ENCODE peak calls at places on chromosomes 4 and X, in nine cellular contexts. One of them, this sample, is unnamed.

GRCh38 chr4:153222790-153223417 is 18.7 kb downstream of the TRIM2 start:
- DNase-seq in body of pancreas: peak; percentile 73
- DNase-seq in A172: peak; percentile 14
- DNase-seq in SW480: no peak
- DNase-seq in HT1080: no peak
- DNase-seq in memory B cell: peak; percentile 5
- DNase-seq in nephron progenitor cell: peak; percentile 74
- DNase-seq in COR-L47: no peak
- DNase-seq in fibroblast of the aortic adventitia: peak; percentile 37
- DNase-seq in this sample: peak; percentile 71

GRCh38 chr4:2852481-2852881 is 8.8 kb downstream of the ADD1 start:
- DNase-seq in COR-L47: no peak
- DNase-seq in memory B cell: peak; percentile 63
- DNase-seq in HT1080: no peak
- DNase-seq in SW480: no peak
- DNase-seq in body of pancreas: peak; percentile 36
- DNase-seq in fibroblast of the aortic adventitia: no peak
- DNase-seq in nephron progenitor cell: no peak
- DNase-seq in A172: no peak
- DNase-seq in this sample: no peak

GRCh38 chrX:128676651-128677050 is 624.4 kb upstream of the ACTRT1 start:
- DNase-seq in A172: no peak
- DNase-seq in SW480: peak; percentile 2
- DNase-seq in body of pancreas: no peak
- DNase-seq in COR-L47: no peak
- DNase-seq in nephron progenitor cell: no peak
- DNase-seq in fibroblast of the aortic adventitia: no peak
- DNase-seq in HT1080: peak; percentile 69
- DNase-seq in memory B cell: no peak
- DNase-seq in this sample: no peak

GRCh38 chr4:56240554-56241190 is 146.6 kb downstream of the AASDH start:
- DNase-seq in memory B cell: no peak
- DNase-seq in COR-L47: no peak
- DNase-seq in fibroblast of the aortic adventitia: no peak
- DNase-seq in SW480: no peak
- DNase-seq in body of pancreas: no peak
- DNase-seq in HT1080: no peak
- DNase-seq in nephron progenitor cell: peak; percentile 37
- DNase-seq in A172: peak; percentile 39
- DNase-seq in this sample: no peak

GRCh38 chr4:43903456-43903855 is 545.2 kb downstream of the KCTD8 start:
- DNase-seq in memory B cell: no peak
- DNase-seq in HT1080: no peak
- DNase-seq in nephron progenitor cell: no peak
- DNase-seq in COR-L47: no peak
- DNase-seq in body of pancreas: no peak
- DNase-seq in A172: no peak
- DNase-seq in fibroblast of the aortic adventitia: no peak
- DNase-seq in SW480: no peak
- DNase-seq in this sample: no peak

GRCh38 chrX:136067097-136067496 is 80.2 kb upstream of the FHL1 start:
- DNase-seq in memory B cell: no peak
- DNase-seq in COR-L47: no peak
- DNase-seq in A172: no peak
- DNase-seq in nephron progenitor cell: no peak
- DNase-seq in fibroblast of the aortic adventitia: no peak
- DNase-seq in HT1080: no peak
- DNase-seq in SW480: no peak
- DNase-seq in body of pancreas: no peak
- DNase-seq in this sample: no peak

GRCh38 chr4:158255727-158256324 is 45.5 kb downstream of the TMEM144 start:
- DNase-seq in SW480: peak; percentile 25
- DNase-seq in body of pancreas: no peak
- DNase-seq in memory B cell: no peak
- DNase-seq in COR-L47: peak; percentile 45
- DNase-seq in A172: peak; percentile 39
- DNase-seq in HT1080: peak; percentile 28
- DNase-seq in nephron progenitor cell: no peak
- DNase-seq in fibroblast of the aortic adventitia: peak; percentile 84
- DNase-seq in this sample: no peak

GRCh38 chrX:40543661-40544328 is 37.0 kb upstream of the ATP6AP2 start:
- DNase-seq in memory B cell: peak; percentile 14
- DNase-seq in nephron progenitor cell: peak; percentile 15
- DNase-seq in HT1080: peak; percentile 0
- DNase-seq in COR-L47: peak; percentile 75
- DNase-seq in SW480: no peak
- DNase-seq in body of pancreas: peak; percentile 37
- DNase-seq in fibroblast of the aortic adventitia: peak; percentile 70
- DNase-seq in A172: peak; percentile 34
- DNase-seq in this sample: no peak

GRCh38 chrX:154698630-154699248 is 45.4 kb upstream of the CTAG2 start:
- DNase-seq in HT1080: no peak
- DNase-seq in A172: no peak
- DNase-seq in body of pancreas: no peak
- DNase-seq in nephron progenitor cell: no peak
- DNase-seq in COR-L47: no peak
- DNase-seq in memory B cell: no peak
- DNase-seq in fibroblast of the aortic adventitia: no peak
- DNase-seq in SW480: no peak
- DNase-seq in this sample: no peak

GRCh38 chr4:21102667-21103066 is 402.4 kb downstream of the PACRGL start:
- DNase-seq in memory B cell: no peak
- DNase-seq in nephron progenitor cell: no peak
- DNase-seq in HT1080: no peak
- DNase-seq in COR-L47: no peak
- DNase-seq in SW480: no peak
- DNase-seq in body of pancreas: no peak
- DNase-seq in A172: no peak
- DNase-seq in fibroblast of the aortic adventitia: no peak
- DNase-seq in this sample: no peak

GRCh38 chr4:119087121-119087520 is 48.5 kb upstream of the MYOZ2 start:
- DNase-seq in memory B cell: no peak
- DNase-seq in HT1080: no peak
- DNase-seq in fibroblast of the aortic adventitia: peak; percentile 51
- DNase-seq in nephron progenitor cell: no peak
- DNase-seq in SW480: no peak
- DNase-seq in COR-L47: no peak
- DNase-seq in A172: no peak
- DNase-seq in body of pancreas: no peak
- DNase-seq in this sample: no peak

GRCh38 chr4:6343950-6344408 is 74.3 kb downstream of the WFS1 start:
- DNase-seq in COR-L47: no peak
- DNase-seq in A172: peak; percentile 90
- DNase-seq in HT1080: peak; percentile 91
- DNase-seq in memory B cell: no peak
- DNase-seq in nephron progenitor cell: no peak
- DNase-seq in SW480: peak; percentile 79
- DNase-seq in body of pancreas: peak; percentile 46
- DNase-seq in fibroblast of the aortic adventitia: peak; percentile 54
- DNase-seq in this sample: no peak

GRCh38 chr4:118348886-118349285 is 3.9 kb downstream of the PRSS12 start:
- DNase-seq in nephron progenitor cell: no peak
- DNase-seq in HT1080: no peak
- DNase-seq in memory B cell: no peak
- DNase-seq in SW480: peak; percentile 46
- DNase-seq in fibroblast of the aortic adventitia: no peak
- DNase-seq in COR-L47: no peak
- DNase-seq in body of pancreas: no peak
- DNase-seq in A172: no peak
- DNase-seq in this sample: no peak

GRCh38 chrX:18294893-18295292 is 59.6 kb downstream of the SCML2 start:
- DNase-seq in COR-L47: no peak
- DNase-seq in nephron progenitor cell: no peak
- DNase-seq in SW480: no peak
- DNase-seq in body of pancreas: no peak
- DNase-seq in A172: no peak
- DNase-seq in fibroblast of the aortic adventitia: no peak
- DNase-seq in HT1080: no peak
- DNase-seq in memory B cell: no peak
- DNase-seq in this sample: no peak

GRCh38 chrX:48064261-48064660 is 7.2 kb downstream of the ZNF630 start:
- DNase-seq in COR-L47: no peak
- DNase-seq in body of pancreas: no peak
- DNase-seq in fibroblast of the aortic adventitia: no peak
- DNase-seq in SW480: no peak
- DNase-seq in HT1080: no peak
- DNase-seq in nephron progenitor cell: no peak
- DNase-seq in A172: no peak
- DNase-seq in memory B cell: no peak
- DNase-seq in this sample: no peak

GRCh38 chrX:43702079-43702524 is 46.0 kb downstream of the MAOA start:
- DNase-seq in memory B cell: no peak
- DNase-seq in HT1080: no peak
- DNase-seq in COR-L47: no peak
- DNase-seq in fibroblast of the aortic adventitia: no peak
- DNase-seq in nephron progenitor cell: no peak
- DNase-seq in A172: no peak
- DNase-seq in SW480: no peak
- DNase-seq in body of pancreas: no peak
- DNase-seq in this sample: no peak

GRCh38 chrX:69243276-69243675 is 78.0 kb upstream of the PJA1 start:
- DNase-seq in nephron progenitor cell: no peak
- DNase-seq in A172: no peak
- DNase-seq in memory B cell: no peak
- DNase-seq in body of pancreas: no peak
- DNase-seq in fibroblast of the aortic adventitia: no peak
- DNase-seq in HT1080: no peak
- DNase-seq in COR-L47: no peak
- DNase-seq in SW480: no peak
- DNase-seq in this sample: no peak

GRCh38 chrX:115583730-115584004 is 22.7 kb downstream of the PLS3 start:
- DNase-seq in HT1080: no peak
- DNase-seq in fibroblast of the aortic adventitia: no peak
- DNase-seq in SW480: no peak
- DNase-seq in nephron progenitor cell: no peak
- DNase-seq in memory B cell: no peak
- DNase-seq in body of pancreas: no peak
- DNase-seq in COR-L47: no peak
- DNase-seq in A172: no peak
- DNase-seq in this sample: no peak

GRCh38 chr4:164956766-164957643 is 20.5 kb downstream of the TRIM61 start:
- DNase-seq in A172: peak; percentile 41
- DNase-seq in COR-L47: peak; percentile 84
- DNase-seq in memory B cell: peak; percentile 66
- DNase-seq in fibroblast of the aortic adventitia: peak; percentile 55
- DNase-seq in SW480: no peak
- DNase-seq in body of pancreas: peak; percentile 90
- DNase-seq in nephron progenitor cell: peak; percentile 71
- DNase-seq in HT1080: peak; percentile 75
- DNase-seq in this sample: peak; percentile 54

GRCh38 chr4:157992038-157992706 is 180.7 kb downstream of the GASK1B start:
- DNase-seq in HT1080: peak; percentile 31
- DNase-seq in SW480: peak; percentile 28
- DNase-seq in fibroblast of the aortic adventitia: peak; percentile 93
- DNase-seq in COR-L47: peak; percentile 47
- DNase-seq in body of pancreas: peak; percentile 24
- DNase-seq in memory B cell: peak; percentile 19
- DNase-seq in nephron progenitor cell: peak; percentile 19
- DNase-seq in A172: peak; percentile 75
- DNase-seq in this sample: no peak

GRCh38 chr4:136637071-136637777 is 895.1 kb downstream of the PCDH18 start:
- DNase-seq in COR-L47: no peak
- DNase-seq in A172: no peak
- DNase-seq in HT1080: no peak
- DNase-seq in body of pancreas: peak; percentile 43
- DNase-seq in fibroblast of the aortic adventitia: peak; percentile 6
- DNase-seq in nephron progenitor cell: peak; percentile 50
- DNase-seq in memory B cell: no peak
- DNase-seq in SW480: no peak
- DNase-seq in this sample: peak; percentile 73

GRCh38 chr4:25888781-25889180 is 25.2 kb upstream of the SMIM20 start:
- DNase-seq in fibroblast of the aortic adventitia: peak; percentile 54
- DNase-seq in body of pancreas: no peak
- DNase-seq in memory B cell: no peak
- DNase-seq in SW480: no peak
- DNase-seq in COR-L47: no peak
- DNase-seq in A172: no peak
- DNase-seq in nephron progenitor cell: no peak
- DNase-seq in HT1080: peak; percentile 69
- DNase-seq in this sample: no peak

GRCh38 chrX:39456894-39457600 is 640.7 kb downstream of the BCOR start:
- DNase-seq in HT1080: no peak
- DNase-seq in memory B cell: no peak
- DNase-seq in SW480: no peak
- DNase-seq in A172: no peak
- DNase-seq in nephron progenitor cell: no peak
- DNase-seq in body of pancreas: no peak
- DNase-seq in fibroblast of the aortic adventitia: peak; percentile 24
- DNase-seq in COR-L47: no peak
- DNase-seq in this sample: no peak

GRCh38 chrX:86946569-86946968 is 571.0 kb upstream of the KLHL4 start:
- DNase-seq in A172: peak; percentile 0
- DNase-seq in COR-L47: peak; percentile 10
- DNase-seq in memory B cell: no peak
- DNase-seq in fibroblast of the aortic adventitia: peak; percentile 1
- DNase-seq in nephron progenitor cell: peak; percentile 45
- DNase-seq in SW480: peak; percentile 20
- DNase-seq in body of pancreas: peak; percentile 14
- DNase-seq in HT1080: no peak
- DNase-seq in this sample: no peak

GRCh38 chr4:13881880-13882279 is 254.4 kb upstream of the BOD1L1 start:
- DNase-seq in A172: no peak
- DNase-seq in fibroblast of the aortic adventitia: peak; percentile 58
- DNase-seq in body of pancreas: no peak
- DNase-seq in SW480: no peak
- DNase-seq in nephron progenitor cell: no peak
- DNase-seq in memory B cell: no peak
- DNase-seq in COR-L47: no peak
- DNase-seq in HT1080: peak; percentile 7
- DNase-seq in this sample: no peak

GRCh38 chr4:105462042-105462421 is 11.8 kb downstream of the PPA2 start:
- DNase-seq in A172: no peak
- DNase-seq in nephron progenitor cell: no peak
- DNase-seq in COR-L47: no peak
- DNase-seq in body of pancreas: no peak
- DNase-seq in memory B cell: no peak
- DNase-seq in SW480: no peak
- DNase-seq in HT1080: no peak
- DNase-seq in fibroblast of the aortic adventitia: no peak
- DNase-seq in this sample: no peak

GRCh38 chrX:149881081-149881711 is at the start of gene MAGEA8:
- DNase-seq in nephron progenitor cell: peak; percentile 6
- DNase-seq in COR-L47: peak; percentile 2
- DNase-seq in A172: no peak
- DNase-seq in fibroblast of the aortic adventitia: no peak
- DNase-seq in memory B cell: no peak
- DNase-seq in SW480: no peak
- DNase-seq in body of pancreas: no peak
- DNase-seq in HT1080: no peak
- DNase-seq in this sample: no peak

GRCh38 chrX:129980540-129981206 is 1.8 kb upstream of the BCORL1 start:
- DNase-seq in body of pancreas: peak; percentile 73
- DNase-seq in HT1080: no peak
- DNase-seq in fibroblast of the aortic adventitia: no peak
- DNase-seq in nephron progenitor cell: peak; percentile 73
- DNase-seq in SW480: no peak
- DNase-seq in A172: no peak
- DNase-seq in memory B cell: no peak
- DNase-seq in COR-L47: no peak
- DNase-seq in this sample: peak; percentile 64

GRCh38 chr4:110224812-110225211 is 26.4 kb upstream of the ELOVL6 start:
- DNase-seq in COR-L47: no peak
- DNase-seq in HT1080: no peak
- DNase-seq in A172: no peak
- DNase-seq in nephron progenitor cell: no peak
- DNase-seq in memory B cell: no peak
- DNase-seq in SW480: no peak
- DNase-seq in fibroblast of the aortic adventitia: no peak
- DNase-seq in body of pancreas: no peak
- DNase-seq in this sample: no peak

GRCh38 chrX:138765061-138765460 is 53.5 kb upstream of the FGF13 start:
- DNase-seq in memory B cell: no peak
- DNase-seq in body of pancreas: no peak
- DNase-seq in nephron progenitor cell: no peak
- DNase-seq in COR-L47: no peak
- DNase-seq in HT1080: peak; percentile 33
- DNase-seq in SW480: no peak
- DNase-seq in fibroblast of the aortic adventitia: peak; percentile 53
- DNase-seq in A172: no peak
- DNase-seq in this sample: no peak

GRCh38 chr4:90328558-90328957 is 201.4 kb downstream of the CCSER1 start:
- DNase-seq in fibroblast of the aortic adventitia: peak; percentile 42
- DNase-seq in body of pancreas: peak; percentile 51
- DNase-seq in COR-L47: peak; percentile 80
- DNase-seq in nephron progenitor cell: no peak
- DNase-seq in HT1080: peak; percentile 35
- DNase-seq in SW480: no peak
- DNase-seq in memory B cell: no peak
- DNase-seq in A172: peak; percentile 17
- DNase-seq in this sample: no peak

This sample was measured in H1.